ENCODE peak calls at places on chromosomes 11 and 22, in nine cellular contexts. B, M, V, O, G, U, W, H and Y are unnamed samples.

GRCh38 chr22:38842512-38843200 is 1.2 kb downstream of the NPTXR start:
- DNase-seq in V (no peak), O (no peak), W (no peak), H (no peak), U (no peak), M (no peak), B (no peak), G (no peak), Y (no peak)

GRCh38 chr11:68839953-68840641 is 1.6 kb downstream of the CPT1A start:
- DNase-seq in B (no peak), G (no peak), V (no peak), M (peak), U (no peak), H (peak), W (no peak), O (no peak), Y (no peak)

GRCh38 chr11:44626645-44627044 is 61.2 kb downstream of the CD82 start:
- DNase-seq in V (no peak), W (no peak), H (peak), B (no peak), U (no peak), M (no peak), O (no peak), G (no peak), Y (no peak)

GRCh38 chr22:20494978-20495860 is at the start of gene KLHL22:
- DNase-seq in H (peak), W (no peak), V (peak), M (no peak), B (no peak), O (no peak), U (no peak), G (no peak), Y (no peak)

GRCh38 chr11:20337526-20338154 is 25.9 kb upstream of the HTATIP2 start:
- DNase-seq in O (no peak), W (no peak), U (no peak), V (no peak), B (no peak), H (no peak), G (no peak), M (peak), Y (no peak)

GRCh38 chr22:18118345-18118915 is 7.8 kb downstream of the TUBA8 start:
- DNase-seq in V (no peak), G (no peak), B (no peak), H (no peak), W (no peak), U (no peak), M (no peak), O (no peak), Y (no peak)

GRCh38 chr11:115276182-115276581 is 228.0 kb downstream of the CADM1 start:
- DNase-seq in V (no peak), O (no peak), U (no peak), G (no peak), M (no peak), B (no peak), H (no peak), W (no peak), Y (no peak)

GRCh38 chr22:49866646-49867045 is 13.0 kb downstream of the ZBED4 start:
- DNase-seq in G (no peak), U (no peak), V (no peak), O (no peak), B (no peak), M (no peak), H (no peak), W (no peak), Y (no peak)

GRCh38 chr11:6268811-6269210 is 9.2 kb downstream of the CCKBR start:
- DNase-seq in B (no peak), G (no peak), U (no peak), M (peak), V (no peak), O (no peak), W (no peak), H (no peak), Y (no peak)

GRCh38 chr11:494761-495536 is 12.1 kb downstream of the RNH1 start:
- DNase-seq in O (no peak), H (no peak), M (no peak), W (no peak), B (no peak), V (no peak), G (no peak), U (no peak), Y (no peak)

GRCh38 chr11:39678996-39679395 is 1780.5 kb downstream of the LRRC4C start:
- DNase-seq in W (no peak), V (no peak), H (no peak), O (no peak), U (no peak), G (no peak), B (no peak), M (no peak), Y (no peak)

GRCh38 chr22:23784215-23784732 is 2.5 kb upstream of the SMARCB1 start:
- DNase-seq in W (no peak), H (peak), U (no peak), O (no peak), V (no peak), B (no peak), M (no peak), G (no peak), Y (no peak)

GRCh38 chr22:41560095-41560487 is 719 bp upstream of the CSDC2 start:
- DNase-seq in W (no peak), O (no peak), V (no peak), U (no peak), G (no peak), H (no peak), M (no peak), B (no peak), Y (no peak)

GRCh38 chr22:30047364-30047738 is 32.9 kb upstream of the HORMAD2 start:
- DNase-seq in V (peak), H (no peak), U (no peak), B (no peak), W (no peak), O (no peak), G (no peak), M (peak), Y (no peak)

GRCh38 chr11:68750197-68750987 is 928 bp downstream of the TESMIN start:
- DNase-seq in W (peak), G (no peak), M (peak), O (no peak), H (no peak), V (peak), U (no peak), B (no peak), Y (no peak)

GRCh38 chr22:19591568-19591967 is 67.4 kb upstream of the CLDN5 start:
- DNase-seq in U (no peak), O (no peak), M (no peak), V (no peak), W (no peak), B (no peak), G (no peak), H (no peak), Y (no peak)

GRCh38 chr22:17281026-17281809 is 62.0 kb upstream of the ADA2 start:
- DNase-seq in B (no peak), G (no peak), W (no peak), H (no peak), M (peak), V (no peak), U (no peak), O (no peak), Y (peak)

GRCh38 chr11:34549271-34549670 is 35.7 kb upstream of the ELF5 start:
- DNase-seq in H (no peak), U (no peak), M (peak), V (no peak), B (no peak), W (no peak), O (no peak), G (no peak), Y (no peak)

GRCh38 chr11:86079421-86079820 is 10.5 kb upstream of the PICALM start:
- DNase-seq in G (no peak), M (no peak), O (no peak), B (no peak), H (no peak), V (no peak), U (no peak), W (no peak), Y (no peak)

GRCh38 chr22:40400173-40400572 is 29.8 kb downstream of the SGSM3 start:
- DNase-seq in W (no peak), M (no peak), U (no peak), O (no peak), G (peak), B (no peak), H (no peak), V (peak), Y (peak)

GRCh38 chr11:1862588-1863351 is 9.9 kb downstream of the LSP1 start:
- DNase-seq in G (no peak), B (no peak), M (no peak), H (no peak), O (no peak), V (no peak), U (no peak), W (no peak), Y (no peak)

GRCh38 chr11:33808228-33808828 is 34.0 kb upstream of the FBXO3 start:
- DNase-seq in H (peak), U (no peak), W (peak), B (peak), M (peak), G (peak), O (peak), V (peak), Y (peak)

GRCh38 chr11:14894657-14895598 is 2.9 kb upstream of the CYP2R1 start:
- DNase-seq in O (no peak), M (no peak), G (no peak), B (no peak), W (no peak), H (no peak), V (no peak), U (no peak), Y (no peak)

GRCh38 chr22:24435861-24436351 is 8.5 kb downstream of the ADORA2A start:
- DNase-seq in V (no peak), H (no peak), G (no peak), W (no peak), M (no peak), O (no peak), B (no peak), U (no peak), Y (no peak)

GRCh38 chr22:24119476-24119875 is 61.8 kb upstream of the SUSD2 start:
- DNase-seq in H (no peak), V (no peak), W (no peak), M (no peak), G (no peak), U (no peak), O (no peak), B (no peak), Y (no peak)

GRCh38 chr22:25754527-25755202 is 12.7 kb downstream of the MYO18B start:
- DNase-seq in H (no peak), G (no peak), W (no peak), M (no peak), O (no peak), B (peak), V (no peak), U (no peak), Y (no peak)

GRCh38 chr11:125903753-125904659 is at the start of gene DDX25:
- DNase-seq in M (peak), U (no peak), B (no peak), O (no peak), V (peak), W (peak), H (no peak), G (no peak), Y (no peak)

GRCh38 chr11:125904678-125905077 is 370 bp downstream of the DDX25 start:
- DNase-seq in B (no peak), G (no peak), W (no peak), M (no peak), O (no peak), H (no peak), V (no peak), U (no peak), Y (no peak)

GRCh38 chr11:125902315-125902926 is 585 bp downstream of the PUS3 start:
- DNase-seq in M (no peak), U (no peak), G (no peak), O (no peak), H (no peak), W (no peak), V (no peak), B (no peak), Y (no peak)

GRCh38 chr11:125902927-125903752 is at the start of gene PUS3:
- DNase-seq in U (peak), G (peak), B (peak), H (peak), V (peak), W (peak), M (peak), O (peak), Y (peak)

DNA sequence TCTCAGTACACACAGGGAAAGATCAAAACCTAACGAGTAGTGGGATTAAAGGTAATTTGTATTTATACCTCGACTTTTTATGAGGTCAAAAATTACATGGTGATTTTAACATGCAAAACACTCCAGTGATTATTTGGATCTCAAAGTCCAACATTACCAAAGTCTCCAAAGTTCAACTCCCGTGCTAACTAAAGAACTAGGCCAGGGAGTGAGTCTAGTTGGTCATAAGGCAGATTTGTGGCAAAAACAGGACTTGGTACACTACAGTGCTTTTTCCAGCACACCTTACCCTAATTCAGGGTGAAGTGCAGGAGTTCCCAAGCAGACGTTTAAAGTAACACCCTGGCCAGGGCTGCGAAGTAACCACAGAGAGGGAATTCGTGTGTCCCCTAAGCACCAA is 1.1 kb downstream of the PUS3 start:
- DNase-seq in B (no peak), W (no peak), O (no peak), M (no peak), H (no peak), U (no peak), G (no peak), V (no peak), Y (no peak)
- H3K4me3 ChIP-seq in B (no peak), W (no peak), O (peak), M (no peak), H (no peak), U (no peak), G (peak), V (no peak), Y (no peak)

GRCh38 chr11:3959015-3959917 is 103.8 kb downstream of the STIM1 start:
- DNase-seq in H (no peak), O (no peak), W (no peak), M (no peak), U (no peak), V (no peak), B (no peak), G (no peak), Y (no peak)
- TF ChIP-seq CTCF in H (no peak), O (no peak), W (peak), M (peak), U (no peak), V (no peak), B (no peak), G (peak), Y (peak)

GRCh38 chr22:35649636-35650250 is 1.5 kb downstream of the APOL6 start:
- DNase-seq in M (no peak), V (no peak), U (no peak), G (no peak), W (no peak), H (no peak), B (no peak), O (no peak), Y (no peak)
- H3K4me3 ChIP-seq in M (no peak), V (peak), U (peak), G (peak), W (no peak), H (peak), B (no peak), O (no peak), Y (peak)

GRCh38 chr11:130125638-130126037 is 33.9 kb upstream of the ST14 start:
- DNase-seq in H (no peak), B (no peak), G (no peak), M (peak), U (no peak), V (no peak), W (no peak), O (no peak), Y (no peak)
- TF ChIP-seq CTCF in H (no peak), B (no peak), G (no peak), M (no peak), U (no peak), V (no peak), W (no peak), O (no peak), Y (no peak)